ENCODE peak calls at places on chromosomes 3 and 15, in seven cellular contexts. One of them, this sample, is unnamed.

GRCh38 chr3:187062526-187063177 is 76.6 kb downstream of the RPL39L start:
- DNase-seq in endothelial cell of umbilical vein: no peak
- DNase-seq in PC-3: peak; percentile 86
- DNase-seq in A549: no peak
- DNase-seq in fibroblast of lung: peak; percentile 88
- DNase-seq in HCT116: no peak
- DNase-seq in H9: no peak
- DNase-seq in this sample: no peak

GRCh38 chr3:193830791-193831191 is 237.8 kb downstream of the OPA1 start:
- DNase-seq in HCT116: no peak
- DNase-seq in fibroblast of lung: no peak
- DNase-seq in A549: no peak
- DNase-seq in endothelial cell of umbilical vein: no peak
- DNase-seq in PC-3: no peak
- DNase-seq in H9: no peak
- DNase-seq in this sample: no peak

GRCh38 chr3:5264093-5264610 is 76.6 kb downstream of the EDEM1 start:
- DNase-seq in A549: no peak
- DNase-seq in endothelial cell of umbilical vein: no peak
- DNase-seq in H9: no peak
- DNase-seq in fibroblast of lung: no peak
- DNase-seq in PC-3: no peak
- DNase-seq in HCT116: no peak
- DNase-seq in this sample: no peak

GRCh38 chr3:132198601-132199000 is 118.6 kb upstream of the ACP3 start:
- DNase-seq in HCT116: no peak
- DNase-seq in H9: no peak
- DNase-seq in A549: no peak
- DNase-seq in fibroblast of lung: no peak
- DNase-seq in PC-3: no peak
- DNase-seq in endothelial cell of umbilical vein: no peak
- DNase-seq in this sample: no peak

GRCh38 chr15:94053626-94054025 is 177.7 kb upstream of the MCTP2 start:
- DNase-seq in fibroblast of lung: no peak
- DNase-seq in HCT116: no peak
- DNase-seq in H9: no peak
- DNase-seq in PC-3: no peak
- DNase-seq in A549: no peak
- DNase-seq in endothelial cell of umbilical vein: no peak
- DNase-seq in this sample: no peak

GRCh38 chr15:71055461-71055860 is 59.8 kb upstream of the THSD4 start:
- DNase-seq in endothelial cell of umbilical vein: peak; percentile 24
- DNase-seq in H9: no peak
- DNase-seq in PC-3: peak; percentile 66
- DNase-seq in fibroblast of lung: peak; percentile 61
- DNase-seq in HCT116: no peak
- DNase-seq in A549: no peak
- DNase-seq in this sample: no peak

GRCh38 chr3:44939581-44940036 is 36.4 kb downstream of the ZDHHC3 start:
- DNase-seq in A549: no peak
- DNase-seq in H9: no peak
- DNase-seq in HCT116: no peak
- DNase-seq in PC-3: no peak
- DNase-seq in endothelial cell of umbilical vein: no peak
- DNase-seq in fibroblast of lung: peak; percentile 67
- DNase-seq in this sample: no peak

GRCh38 chr3:149489060-149489690 is 14.7 kb downstream of the TM4SF4 start:
- DNase-seq in HCT116: peak; percentile 39
- DNase-seq in fibroblast of lung: no peak
- DNase-seq in H9: peak; percentile 52
- DNase-seq in A549: no peak
- DNase-seq in endothelial cell of umbilical vein: peak; percentile 80
- DNase-seq in PC-3: peak; percentile 41
- DNase-seq in this sample: no peak

GRCh38 chr3:51024765-51025681 is 350.3 kb downstream of the DOCK3 start:
- DNase-seq in fibroblast of lung: no peak
- DNase-seq in HCT116: no peak
- DNase-seq in endothelial cell of umbilical vein: no peak
- DNase-seq in PC-3: no peak
- DNase-seq in H9: peak; percentile 27
- DNase-seq in A549: no peak
- DNase-seq in this sample: peak; percentile 13
- H3K4me2 ChIP-seq in fibroblast of lung: no peak overlapping the region
- H3K4me2 ChIP-seq in HCT116: no peak overlapping the region
- H3K4me2 ChIP-seq in endothelial cell of umbilical vein: no peak overlapping the region
- H3K4me2 ChIP-seq in PC-3: no peak overlapping the region
- H3K4me2 ChIP-seq in H9: no peak overlapping the region
- H3K4me2 ChIP-seq in A549: no peak overlapping the region
- H3K4me2 ChIP-seq in this sample: no peak overlapping the region

GRCh38 chr3:55782351-55782750 is 295.2 kb upstream of the WNT5A start:
- DNase-seq in PC-3: no peak
- DNase-seq in H9: no peak
- DNase-seq in endothelial cell of umbilical vein: no peak
- DNase-seq in A549: no peak
- DNase-seq in fibroblast of lung: no peak
- DNase-seq in HCT116: no peak
- DNase-seq in this sample: no peak
- H3K4me2 ChIP-seq in PC-3: no peak overlapping the region
- H3K4me2 ChIP-seq in H9: no peak overlapping the region
- H3K4me2 ChIP-seq in endothelial cell of umbilical vein: no peak overlapping the region
- H3K4me2 ChIP-seq in A549: no peak overlapping the region
- H3K4me2 ChIP-seq in fibroblast of lung: no peak overlapping the region
- H3K4me2 ChIP-seq in HCT116: no peak overlapping the region
- H3K4me2 ChIP-seq in this sample: no peak overlapping the region

GRCh38 chr15:69820819-69821218 is 276.9 kb downstream of the TLE3 start:
- DNase-seq in A549: no peak
- DNase-seq in HCT116: no peak
- DNase-seq in endothelial cell of umbilical vein: no peak
- DNase-seq in PC-3: no peak
- DNase-seq in H9: peak; percentile 83
- DNase-seq in fibroblast of lung: no peak
- DNase-seq in this sample: peak; percentile 46
- H3K4me2 ChIP-seq in A549: no peak overlapping the region
- H3K4me2 ChIP-seq in HCT116: no peak overlapping the region
- H3K4me2 ChIP-seq in endothelial cell of umbilical vein: no peak overlapping the region
- H3K4me2 ChIP-seq in PC-3: no peak overlapping the region
- H3K4me2 ChIP-seq in H9: no peak overlapping the region
- H3K4me2 ChIP-seq in fibroblast of lung: no peak overlapping the region
- H3K4me2 ChIP-seq in this sample: no peak overlapping the region

GRCh38 chr15:41885841-41886240 is 8.0 kb downstream of the SPTBN5 start:
- DNase-seq in PC-3: no peak
- DNase-seq in A549: no peak
- DNase-seq in endothelial cell of umbilical vein: no peak
- DNase-seq in fibroblast of lung: no peak
- DNase-seq in H9: no peak
- DNase-seq in HCT116: no peak
- DNase-seq in this sample: no peak
- H3K4me2 ChIP-seq in PC-3: no peak overlapping the region
- H3K4me2 ChIP-seq in A549: no peak overlapping the region
- H3K4me2 ChIP-seq in endothelial cell of umbilical vein: no peak overlapping the region
- H3K4me2 ChIP-seq in fibroblast of lung: no peak overlapping the region
- H3K4me2 ChIP-seq in H9: no peak overlapping the region
- H3K4me2 ChIP-seq in HCT116: no peak overlapping the region
- H3K4me2 ChIP-seq in this sample: no peak overlapping the region

GRCh38 chr15:63041982-63042878 is at the start of gene TPM1:
- DNase-seq in HCT116: no peak
- DNase-seq in A549: peak; percentile 95
- DNase-seq in endothelial cell of umbilical vein: peak; percentile 91
- DNase-seq in PC-3: peak; percentile 49
- DNase-seq in fibroblast of lung: peak; percentile 84
- DNase-seq in H9: peak; percentile 90
- DNase-seq in this sample: peak; percentile 81
- H3K4me2 ChIP-seq in HCT116: no peak within 1 kb of the TSS
- H3K4me2 ChIP-seq in A549: peak within 1 kb of the TSS; percentile 93
- H3K4me2 ChIP-seq in endothelial cell of umbilical vein: peak within 1 kb of the TSS; percentile 47
- H3K4me2 ChIP-seq in PC-3: peak within 1 kb of the TSS; percentile 99
- H3K4me2 ChIP-seq in fibroblast of lung: peak within 1 kb of the TSS; percentile 93
- H3K4me2 ChIP-seq in H9: peak within 1 kb of the TSS; percentile 74
- H3K4me2 ChIP-seq in this sample: peak within 1 kb of the TSS; percentile 97